ENCODE peak calls at places on chromosome 10, in eight cellular contexts. X, V, H, D, F, C, A and O are unnamed samples. For H3K36me3 and H3K9me3, the result is how much of the 10 kb centered on the place peaks cover.

GRCh38 chr10:125123363-125124113 is 36.8 kb downstream of the CTBP2 start:
- DNase-seq in X (peak), V (no peak), H (no peak), D (peak), F (peak), C (peak), A (peak), O (peak)

GRCh38 chr10:101052285-101052684 is 9.5 kb upstream of the KAZALD1 start:
- DNase-seq in X (no peak), V (no peak), H (no peak), D (no peak), F (peak), C (peak), A (no peak), O (no peak)

GRCh38 chr10:52682766-52683165 is 89.8 kb downstream of the MBL2 start:
- DNase-seq in X (no peak), V (no peak), H (no peak), D (no peak), F (no peak), C (no peak), A (no peak), O (peak)

GRCh38 chr10:110772454-110773025 is 99.2 kb upstream of the PDCD4 start:
- DNase-seq in X (no peak), V (no peak), H (no peak), D (no peak), F (no peak), C (no peak), A (no peak), O (no peak)

GRCh38 chr10:86899670-86900276 is 57.6 kb downstream of the MMRN2 start:
- DNase-seq in X (peak), V (peak), H (no peak), D (peak), F (peak), C (peak), A (no peak), O (no peak)

GRCh38 chr10:1154531-1154930 is 98.3 kb downstream of the WDR37 start:
- DNase-seq in X (no peak), V (no peak), H (no peak), D (no peak), F (peak), C (no peak), A (no peak), O (no peak)

GRCh38 chr10:29649561-29650551 is 15.1 kb upstream of the SVIL start:
- DNase-seq in X (no peak), V (no peak), H (no peak), D (no peak), F (no peak), C (peak), A (no peak), O (no peak)

GRCh38 chr10:126013489-126014281 is 117.3 kb downstream of the FANK1 start:
- DNase-seq in X (no peak), V (peak), H (no peak), D (no peak), F (no peak), C (peak), A (no peak), O (no peak)

GRCh38 chr10:113126506-113127192 is 176.6 kb downstream of the TCF7L2 start:
- DNase-seq in X (peak), V (peak), H (no peak), D (peak), F (peak), C (peak), A (peak), O (peak)

GRCh38 chr10:13206546-13207443 is 27.4 kb downstream of the UCMA start:
- DNase-seq in X (no peak), V (no peak), H (no peak), D (no peak), F (peak), C (peak), A (no peak), O (peak)

GRCh38 chr10:58665361-58665760 is 152.7 kb downstream of the BICC1 start:
- DNase-seq in X (no peak), V (no peak), H (no peak), D (no peak), F (no peak), C (no peak), A (no peak), O (no peak)

GRCh38 chr10:110841767-110842267 is 29.9 kb upstream of the PDCD4 start:
- DNase-seq in X (no peak), V (no peak), H (no peak), D (no peak), F (no peak), C (no peak), A (no peak), O (no peak)

GRCh38 chr10:129502448-129502847 is 35.4 kb downstream of the MGMT start:
- DNase-seq in X (no peak), V (no peak), H (no peak), D (no peak), F (no peak), C (no peak), A (no peak), O (no peak)

GRCh38 chr10:24622781-24623301 is 100.8 kb downstream of the ARHGAP21 start:
- DNase-seq in X (no peak), V (no peak), H (no peak), D (no peak), F (no peak), C (peak), A (no peak), O (no peak)

GRCh38 chr10:126204320-126204719 is 184.0 kb downstream of the ADAM12 start:
- DNase-seq in X (no peak), V (no peak), H (no peak), D (no peak), F (no peak), C (no peak), A (no peak), O (no peak)

GRCh38 chr10:74056081-74056818 is 58.3 kb downstream of the VCL start:
- DNase-seq in X (no peak), V (no peak), H (no peak), D (no peak), F (no peak), C (peak), A (no peak), O (no peak)

GRCh38 chr10:86247588-86247987 is 119.0 kb downstream of the GRID1 start:
- DNase-seq in X (no peak), V (no peak), H (no peak), D (no peak), F (no peak), C (no peak), A (no peak), O (no peak)

GRCh38 chr10:47121336-47121735 is 178.7 kb upstream of the GDF10 start:
- DNase-seq in X (no peak), V (no peak), H (no peak), D (no peak), F (no peak), C (peak), A (no peak), O (no peak)

GRCh38 chr10:1188556-1189135 is 132.5 kb downstream of the WDR37 start:
- DNase-seq in X (no peak), V (no peak), H (no peak), D (no peak), F (peak), C (no peak), A (peak), O (no peak)

GRCh38 chr10:44301781-44302400 is 83.0 kb downstream of the CXCL12 start:
- DNase-seq in X (no peak), V (no peak), H (no peak), D (no peak), F (no peak), C (peak), A (no peak), O (no peak)

GRCh38 chr10:72449842-72450495 is 95.2 kb upstream of the DNAJB12 start:
- DNase-seq in X (no peak), V (no peak), H (no peak), D (no peak), F (no peak), C (no peak), A (no peak), O (no peak)

GRCh38 chr10:50552308-50552707 is 71.4 kb downstream of the SGMS1 start:
- DNase-seq in X (no peak), V (no peak), H (no peak), D (no peak), F (no peak), C (peak), A (no peak), O (no peak)

GRCh38 chr10:16835223-16835622 is 18.0 kb upstream of the RSU1 start:
- DNase-seq in X (no peak), V (no peak), H (no peak), D (no peak), F (no peak), C (no peak), A (no peak), O (no peak)

GRCh38 chr10:21758239-21758638 is 224.2 kb downstream of the MLLT10 start:
- DNase-seq in X (no peak), V (no peak), H (no peak), D (no peak), F (no peak), C (no peak), A (no peak), O (no peak)

GRCh38 chr10:10598297-10598696 is 419.4 kb upstream of the CELF2 start:
- DNase-seq in X (no peak), V (no peak), H (no peak), D (no peak), F (no peak), C (no peak), A (no peak), O (no peak)

DNA sequence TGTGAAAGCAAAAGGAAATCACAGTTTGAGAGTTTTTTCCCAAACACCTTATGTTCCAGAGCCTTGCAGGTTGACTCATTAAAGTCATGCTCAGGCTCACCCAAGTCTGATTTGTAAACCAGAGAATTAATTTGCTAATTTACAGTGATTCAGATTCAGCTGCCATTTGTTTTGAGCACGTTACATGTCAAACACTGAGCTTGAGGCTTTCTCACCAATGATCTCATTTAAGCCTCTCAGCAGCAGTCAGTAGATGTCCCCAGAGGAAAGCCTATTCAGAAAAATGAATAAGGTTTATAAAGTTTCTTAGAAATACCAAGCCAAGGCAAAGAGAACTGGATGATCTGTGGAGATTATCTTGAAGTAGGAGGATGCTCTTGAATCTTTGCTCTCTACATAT is 420.4 kb downstream of the HTR7 start:
- DNase-seq in X (no peak), V (no peak), H (no peak), D (no peak), F (no peak), C (no peak), A (no peak), O (no peak)
- TF ChIP-seq CTCF in X (no peak), V (no peak), H (no peak), D (no peak), F (no peak), C (no peak), A (no peak), O (no peak)

GRCh38 chr10:102650655-102651454 is 6.6 kb downstream of the TRIM8 start:
- DNase-seq in X (no peak), V (no peak), H (no peak), D (no peak), F (no peak), C (no peak), A (no peak), O (no peak)

GRCh38 chr10:102652170-102652926 is 8.1 kb downstream of the TRIM8 start:
- DNase-seq in X (no peak), V (no peak), H (no peak), D (no peak), F (no peak), C (no peak), A (no peak), O (no peak)

GRCh38 chr10:102648889-102649752 is 4.8 kb downstream of the TRIM8 start:
- DNase-seq in X (no peak), V (no peak), H (no peak), D (no peak), F (no peak), C (no peak), A (peak), O (no peak)

GRCh38 chr10:102649770-102650654 is 5.7 kb downstream of the TRIM8 start:
- DNase-seq in X (no peak), V (no peak), H (no peak), D (peak), F (no peak), C (no peak), A (no peak), O (no peak)

GRCh38 chr10:102651455-102652169 is 7.3 kb downstream of the TRIM8 start:
- DNase-seq in X (no peak), V (no peak), H (no peak), D (no peak), F (no peak), C (no peak), A (no peak), O (no peak)
- H3K36me3 ChIP-seq in X (under half), V (under half), H (half or more), D (under half), F (half or more), C (half or more), A (half or more), O (under half)

GRCh38 chr10:130571674-130572073 is 435.5 kb downstream of the GLRX3 start:
- DNase-seq in X (no peak), V (no peak), H (no peak), D (no peak), F (no peak), C (no peak), A (no peak), O (no peak)
- H3K9me3 ChIP-seq in X (under half), V (under half), H (under half), D (under half), F (under half), C (half or more), A (under half), O (under half)

GRCh38 chr10:43219848-43220247 is 47.0 kb downstream of the RASGEF1A start:
- DNase-seq in X (no peak), V (no peak), H (no peak), D (no peak), F (no peak), C (no peak), A (peak), O (peak)

GRCh38 chr10:43223056-43223455 is 43.8 kb downstream of the RASGEF1A start:
- DNase-seq in X (no peak), V (no peak), H (no peak), D (no peak), F (no peak), C (no peak), A (no peak), O (no peak)

GRCh38 chr10:43220971-43221418 is 45.9 kb downstream of the RASGEF1A start:
- DNase-seq in X (no peak), V (no peak), H (no peak), D (no peak), F (peak), C (no peak), A (peak), O (no peak)

GRCh38 chr10:43222296-43222695 is 44.6 kb downstream of the RASGEF1A start:
- DNase-seq in X (no peak), V (no peak), H (no peak), D (peak), F (peak), C (no peak), A (peak), O (peak)

DNA sequence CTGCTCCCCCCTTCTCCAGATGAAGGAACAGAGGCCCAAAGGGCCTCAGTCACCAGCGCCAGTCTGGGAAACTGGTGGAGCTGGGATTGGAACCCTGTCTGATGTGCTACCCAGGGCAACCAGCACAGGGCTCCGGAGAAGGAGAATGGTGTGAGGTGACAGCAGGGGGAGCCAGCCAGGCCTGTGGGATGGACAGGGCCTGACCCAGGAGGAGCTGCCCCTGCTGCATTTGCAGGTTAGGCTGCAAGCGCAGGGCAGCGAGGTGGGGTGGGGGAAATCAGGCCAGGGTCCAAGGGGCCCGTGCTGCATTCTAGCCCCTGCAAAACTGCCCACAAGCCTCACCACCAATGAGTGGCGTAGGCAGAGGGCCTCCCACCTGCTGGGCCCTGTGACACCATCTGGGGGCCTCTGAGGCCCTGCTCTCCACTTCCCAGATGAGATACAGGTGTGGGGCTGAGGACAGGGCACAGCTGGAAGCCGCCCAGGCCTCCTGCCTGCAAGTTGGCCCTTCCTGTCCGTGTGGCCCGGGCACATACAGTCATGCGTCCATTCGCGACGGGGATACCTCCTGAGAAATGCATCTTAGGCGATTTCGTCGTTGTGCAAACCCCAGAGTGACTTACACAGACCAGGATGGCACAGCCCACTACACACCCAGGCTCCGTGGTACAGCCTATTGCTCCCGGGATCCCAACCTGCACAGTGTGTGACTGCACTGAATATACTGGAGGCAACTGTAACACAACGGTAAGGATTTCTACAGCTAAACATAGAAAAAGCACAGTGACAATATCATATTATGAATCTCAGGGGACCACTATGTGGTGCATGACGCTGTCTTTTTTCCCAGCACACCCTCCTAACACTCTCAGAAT is 45.2 kb downstream of the RASGEF1A start:
- DNase-seq in X (peak), V (no peak), H (no peak), D (peak), F (peak), C (no peak), A (peak), O (no peak)
- TF ChIP-seq CTCF in X (no peak), V (peak), H (no peak), D (peak), F (no peak), C (no peak), A (no peak), O (no peak)

DNA sequence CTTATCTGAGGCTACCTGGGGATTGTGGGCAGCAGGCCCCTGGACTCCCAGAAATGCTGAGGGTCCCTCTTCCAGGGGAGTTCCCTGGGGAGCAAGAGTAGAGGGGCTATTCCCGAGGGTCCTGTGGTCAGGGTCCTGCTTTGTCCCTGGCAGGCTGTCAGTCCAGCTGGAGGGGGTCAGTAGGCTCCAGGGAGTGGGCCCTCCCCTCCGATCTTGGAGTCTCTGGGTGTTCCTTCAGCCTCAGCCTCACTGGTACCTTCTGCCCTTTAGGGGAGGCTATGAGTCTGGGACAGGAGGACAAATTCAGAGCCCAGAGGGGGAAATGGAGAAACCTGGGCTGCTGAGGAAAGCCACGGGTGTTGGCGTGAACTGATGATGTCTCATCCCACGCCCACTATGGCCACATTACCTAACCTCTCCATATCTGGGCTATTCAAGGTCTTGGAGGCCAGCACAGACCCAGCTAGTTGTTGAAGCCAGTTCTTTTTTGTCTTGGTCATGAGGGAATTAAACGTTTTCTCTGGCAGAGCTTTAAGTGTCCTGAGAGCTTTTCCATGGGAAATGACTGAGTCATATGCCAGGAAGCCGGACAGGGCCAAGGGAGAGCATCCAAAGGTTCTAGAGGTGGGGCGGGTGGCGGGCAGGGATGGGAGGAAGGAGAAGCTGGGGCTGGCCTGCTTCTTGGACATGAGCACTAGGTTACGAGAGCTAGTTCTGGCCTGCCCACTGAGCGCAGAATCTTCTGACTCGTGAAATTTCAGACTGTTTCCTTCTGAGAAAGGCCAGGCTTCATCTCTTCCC is 6.2 kb downstream of the CALHM2 start:
- DNase-seq in X (peak), V (no peak), H (no peak), D (no peak), F (peak), C (peak), A (no peak), O (peak)
- H3K36me3 ChIP-seq in X (under half), V (half or more), H (half or more), D (half or more), F (half or more), C (half or more), A (half or more), O (under half)